ENCODE peak calls at places on chromosomes 1 and 21, in six cellular contexts. O is AG04449; F is Right ventricle myocardium superior; A is stimulated activated CD4-positive, alpha-beta T cell treated with anti-CD3 and anti-CD28 coated beads, Interleukin-1b, Interleukin-23, amount 100 ng/mL, for 24 hours; I is AG09319; E is activated naive CD4-positive, alpha-beta T cell. Z is an unnamed sample.

GRCh38 chr21:15730484-15731242 is 881 bp downstream of the USP25 start:
- DNase-seq in O (no peak), F (no peak), A (no peak), I (no peak), E (no peak), Z (peak; percentile 64)

GRCh38 chr1:173954179-173954578 is 37.1 kb upstream of the SERPINC1 start:
- DNase-seq in O (no peak), F (no peak), A (no peak), I (no peak), E (no peak), Z (no peak)

GRCh38 chr1:28374297-28374696 is 4.8 kb downstream of the PHACTR4 start:
- DNase-seq in O (peak; percentile 62), F (no peak), A (no peak), I (no peak), E (no peak), Z (peak; percentile 35)

GRCh38 chr1:195899762-195900352 is 708.4 kb downstream of the KCNT2 start:
- DNase-seq in O (no peak), F (no peak), A (no peak), I (no peak), E (no peak), Z (peak; percentile 3)

GRCh38 chr1:107138767-107139445 is 1.9 kb upstream of the NTNG1 start:
- DNase-seq in O (no peak), F (no peak), A (no peak), I (no peak), E (no peak), Z (peak; percentile 43)

GRCh38 chr1:37726191-37726590 is 33.9 kb downstream of the CDCA8 start:
- DNase-seq in O (no peak), F (no peak), A (no peak), I (no peak), E (no peak), Z (no peak)

GRCh38 chr1:11571906-11572616 is 82.2 kb downstream of the FBXO2 start:
- DNase-seq in O (no peak), F (no peak), A (no peak), I (no peak), E (no peak), Z (peak; percentile 87)

GRCh38 chr1:240869071-240869470 is 257.1 kb upstream of the GREM2 start:
- DNase-seq in O (no peak), F (no peak), A (no peak), I (no peak), E (no peak), Z (no peak)

GRCh38 chr1:42888013-42888633 is 41.7 kb downstream of the ZNF691 start:
- DNase-seq in O (no peak), F (peak; percentile 40), A (no peak), I (no peak), E (no peak), Z (no peak)

GRCh38 chr1:65958561-65959350 is 166.1 kb downstream of the PDE4B start:
- DNase-seq in O (no peak), F (peak; percentile 47), A (no peak), I (peak; percentile 11), E (no peak), Z (peak; percentile 38)

GRCh38 chr1:174262747-174263241 is 103.5 kb downstream of the RABGAP1L start:
- DNase-seq in O (no peak), F (no peak), A (no peak), I (peak; percentile 35), E (no peak), Z (peak; percentile 46)

GRCh38 chr1:234602334-234603220 is 7.4 kb downstream of the IRF2BP2 start:
- DNase-seq in O (peak; percentile 91), F (no peak), A (no peak), I (no peak), E (no peak), Z (no peak)

GRCh38 chr1:119537979-119538378 is 31.0 kb downstream of the HSD3B1 start:
- DNase-seq in O (no peak), F (no peak), A (no peak), I (no peak), E (no peak), Z (no peak)

GRCh38 chr1:115275216-115275615 is 62.8 kb downstream of the NGF start:
- DNase-seq in O (no peak), F (no peak), A (no peak), I (no peak), E (no peak), Z (peak; percentile 65)

GRCh38 chr1:44810101-44810761 is 1.9 kb downstream of the BTBD19 start:
- DNase-seq in O (no peak), F (peak; percentile 85), A (no peak), I (no peak), E (no peak), Z (no peak)

GRCh38 chr1:226951286-226952120 is 11.4 kb downstream of the COQ8A start:
- DNase-seq in O (no peak), F (no peak), A (no peak), I (no peak), E (no peak), Z (no peak)

GRCh38 chr21:44764319-44765230 is 37.0 kb downstream of the UBE2G2 start:
- DNase-seq in O (no peak), F (no peak), A (no peak), I (no peak), E (no peak), Z (peak; percentile 45)

GRCh38 chr1:39720094-39720999 is 18.3 kb upstream of the PPIE start:
- DNase-seq in O (no peak), F (no peak), A (no peak), I (peak; percentile 24), E (no peak), Z (peak; percentile 52)

GRCh38 chr1:164515932-164516331 is 43.1 kb upstream of the PBX1 start:
- DNase-seq in O (no peak), F (no peak), A (no peak), I (no peak), E (no peak), Z (no peak)

GRCh38 chr1:228770779-228771223 is 35.5 kb downstream of the RHOU start:
- DNase-seq in O (no peak), F (no peak), A (no peak), I (no peak), E (no peak), Z (no peak)

GRCh38 chr1:2251786-2252185 is 23.7 kb downstream of the SKI start:
- DNase-seq in O (no peak), F (peak; percentile 83), A (no peak), I (no peak), E (no peak), Z (no peak)

GRCh38 chr1:66648896-66649597 is 103.2 kb upstream of the DYNLT5 start:
- DNase-seq in O (no peak), F (no peak), A (no peak), I (no peak), E (no peak), Z (no peak)

GRCh38 chr1:222084996-222085395 is 343.1 kb upstream of the DUSP10 start:
- DNase-seq in O (no peak), F (no peak), A (no peak), I (peak; percentile 20), E (no peak), Z (no peak)

GRCh38 chr1:208536176-208536575 is 292.0 kb upstream of the PLXNA2 start:
- DNase-seq in O (no peak), F (no peak), A (no peak), I (no peak), E (no peak), Z (peak; percentile 91)